ENCODE peak calls at places on chromosomes 16 and 17, in ten cellular contexts. B is endothelial cell, K is AG09319, J is fibroblast of lung, P is GM10248, T is GM12865, H is AG09309, N is HFFc6, A is ovary, Y is osteocyte. F is an unnamed sample.

GRCh38 chr17:2636169-2636930 is 42.9 kb downstream of the PAFAH1B1 start:
- DNase-seq in B (no peak), K (no peak), J (no peak), P (no peak), T (no peak), H (no peak), N (no peak), A (no peak), Y (no peak), F (no peak)

GRCh38 chr17:1986783-1987451 is 38.2 kb downstream of the RTN4RL1 start:
- DNase-seq in B (no peak), K (no peak), J (no peak), P (no peak), T (no peak), H (no peak), N (no peak), A (peak), Y (no peak), F (no peak)

GRCh38 chr16:67672306-67672705 is 5.7 kb downstream of the C16orf86 start:
- DNase-seq in B (no peak), K (no peak), J (no peak), P (no peak), T (no peak), H (no peak), N (no peak), A (no peak), Y (no peak), F (no peak)

GRCh38 chr17:43953746-43954145 is at the start of gene PYY:
- DNase-seq in B (no peak), K (no peak), J (no peak), P (no peak), T (no peak), H (no peak), N (no peak), A (no peak), Y (no peak), F (no peak)

GRCh38 chr17:13704333-13704732 is 102.6 kb upstream of the HS3ST3A1 start:
- DNase-seq in B (no peak), K (no peak), J (peak), P (no peak), T (no peak), H (peak), N (peak), A (no peak), Y (no peak), F (no peak)

GRCh38 chr17:73643012-73643845 is 1.0 kb downstream of the SDK2 start:
- DNase-seq in B (peak), K (no peak), J (no peak), P (no peak), T (no peak), H (no peak), N (no peak), A (no peak), Y (no peak), F (no peak)

GRCh38 chr16:59148312-59148711 is 414.2 kb upstream of the GOT2 start:
- DNase-seq in B (no peak), K (peak), J (no peak), P (no peak), T (no peak), H (no peak), N (peak), A (no peak), Y (no peak), F (no peak)

GRCh38 chr17:290121-290521 is 62.5 kb downstream of the RPH3AL start:
- DNase-seq in B (no peak), K (no peak), J (no peak), P (no peak), T (no peak), H (no peak), N (no peak), A (peak), Y (no peak), F (peak)

GRCh38 chr16:9465150-9465549 is 373.7 kb downstream of the HAPSTR1 start:
- DNase-seq in B (no peak), K (no peak), J (no peak), P (no peak), T (no peak), H (no peak), N (no peak), A (no peak), Y (no peak), F (no peak)

GRCh38 chr16:56041556-56042140 is 149.6 kb upstream of the GNAO1 start:
- DNase-seq in B (peak), K (no peak), J (no peak), P (peak), T (peak), H (no peak), N (no peak), A (no peak), Y (no peak), F (no peak)

GRCh38 chr16:68146583-68146982 is 61.4 kb downstream of the NFATC3 start:
- DNase-seq in B (no peak), K (peak), J (peak), P (no peak), T (no peak), H (no peak), N (no peak), A (no peak), Y (no peak), F (no peak)

GRCh38 chr16:31491778-31492418 is 9.0 kb downstream of the SLC5A2 start:
- DNase-seq in B (no peak), K (no peak), J (no peak), P (no peak), T (no peak), H (no peak), N (no peak), A (no peak), Y (no peak), F (peak)

GRCh38 chr17:13076905-13077304 is 59.1 kb upstream of the ELAC2 start:
- DNase-seq in B (no peak), K (no peak), J (peak), P (no peak), T (no peak), H (no peak), N (no peak), A (no peak), Y (no peak), F (no peak)

GRCh38 chr17:72273301-72274056 is 152.7 kb downstream of the SOX9 start:
- DNase-seq in B (no peak), K (no peak), J (peak), P (no peak), T (no peak), H (no peak), N (no peak), A (no peak), Y (no peak), F (no peak)

GRCh38 chr16:86029131-86029741 is 130.3 kb downstream of the IRF8 start:
- DNase-seq in B (no peak), K (peak), J (peak), P (no peak), T (no peak), H (no peak), N (no peak), A (no peak), Y (no peak), F (peak)

GRCh38 chr16:84582958-84583516 is 34.8 kb downstream of the COTL1 start:
- DNase-seq in B (no peak), K (no peak), J (peak), P (no peak), T (no peak), H (no peak), N (peak), A (no peak), Y (no peak), F (no peak)

GRCh38 chr17:18319604-18320256 is 4.6 kb downstream of the SMCR8 start:
- DNase-seq in B (peak), K (peak), J (peak), P (no peak), T (peak), H (peak), N (peak), A (no peak), Y (no peak), F (no peak)

GRCh38 chr16:18932243-18932997 is 6.2 kb upstream of the SMG1 start:
- DNase-seq in B (no peak), K (no peak), J (peak), P (no peak), T (no peak), H (peak), N (peak), A (no peak), Y (no peak), F (no peak)

GRCh38 chr17:78726471-78727010 is 55.5 kb downstream of the CYTH1 start:
- DNase-seq in B (no peak), K (no peak), J (no peak), P (no peak), T (no peak), H (no peak), N (no peak), A (no peak), Y (no peak), F (no peak)

GRCh38 chr17:78231991-78232759 is 744 bp downstream of the TMEM235 start:
- DNase-seq in B (peak), K (no peak), J (no peak), P (no peak), T (no peak), H (no peak), N (no peak), A (no peak), Y (peak), F (no peak)

GRCh38 chr16:58114827-58115825 is 14.1 kb downstream of the CFAP20 start:
- DNase-seq in B (no peak), K (no peak), J (peak), P (no peak), T (no peak), H (no peak), N (no peak), A (no peak), Y (no peak), F (no peak)

GRCh38 chr17:77315551-77316190 is 174.9 kb downstream of the SEC14L1 start:
- DNase-seq in B (no peak), K (no peak), J (no peak), P (no peak), T (no peak), H (no peak), N (no peak), A (no peak), Y (no peak), F (peak)

GRCh38 chr16:76856112-76856511 is 334.9 kb upstream of the MON1B start:
- DNase-seq in B (no peak), K (no peak), J (no peak), P (no peak), T (no peak), H (no peak), N (no peak), A (no peak), Y (no peak), F (no peak)

GRCh38 chr16:81261049-81261648 is 22.7 kb downstream of the BCO1 start:
- DNase-seq in B (peak), K (no peak), J (no peak), P (peak), T (peak), H (no peak), N (no peak), A (no peak), Y (no peak), F (no peak)

GRCh38 chr16:84836234-84836647 is 16.5 kb downstream of the CRISPLD2 start:
- DNase-seq in B (peak), K (peak), J (peak), P (no peak), T (no peak), H (peak), N (peak), A (peak), Y (peak), F (no peak)

GRCh38 chr16:30445149-30445407 is 596 bp downstream of the SEPHS2 start:
- DNase-seq in B (no peak), K (no peak), J (no peak), P (no peak), T (no peak), H (no peak), N (no peak), A (no peak), Y (no peak), F (no peak)

GRCh38 chr16:49701867-49702494 is 153.9 kb downstream of the ZNF423 start:
- DNase-seq in B (no peak), K (no peak), J (peak), P (no peak), T (no peak), H (peak), N (no peak), A (peak), Y (no peak), F (no peak)

GRCh38 chr16:11755022-11755760 is 12.5 kb upstream of the TXNDC11 start:
- DNase-seq in B (no peak), K (no peak), J (no peak), P (no peak), T (no peak), H (no peak), N (no peak), A (no peak), Y (no peak), F (no peak)

GRCh38 chr17:14459955-14460354 is 159.1 kb downstream of the HS3ST3B1 start:
- DNase-seq in B (no peak), K (no peak), J (no peak), P (no peak), T (no peak), H (no peak), N (no peak), A (no peak), Y (no peak), F (no peak)

GRCh38 chr17:80203448-80204092 is 16.6 kb downstream of the SGSH start:
- DNase-seq in B (no peak), K (no peak), J (no peak), P (no peak), T (no peak), H (no peak), N (no peak), A (no peak), Y (no peak), F (no peak)
- TF ChIP-seq CTCF in B (no peak), K (no peak), J (no peak), P (no peak), T (no peak), H (no peak), N (peak), A (no peak), Y (no peak), F (no peak)

DNA sequence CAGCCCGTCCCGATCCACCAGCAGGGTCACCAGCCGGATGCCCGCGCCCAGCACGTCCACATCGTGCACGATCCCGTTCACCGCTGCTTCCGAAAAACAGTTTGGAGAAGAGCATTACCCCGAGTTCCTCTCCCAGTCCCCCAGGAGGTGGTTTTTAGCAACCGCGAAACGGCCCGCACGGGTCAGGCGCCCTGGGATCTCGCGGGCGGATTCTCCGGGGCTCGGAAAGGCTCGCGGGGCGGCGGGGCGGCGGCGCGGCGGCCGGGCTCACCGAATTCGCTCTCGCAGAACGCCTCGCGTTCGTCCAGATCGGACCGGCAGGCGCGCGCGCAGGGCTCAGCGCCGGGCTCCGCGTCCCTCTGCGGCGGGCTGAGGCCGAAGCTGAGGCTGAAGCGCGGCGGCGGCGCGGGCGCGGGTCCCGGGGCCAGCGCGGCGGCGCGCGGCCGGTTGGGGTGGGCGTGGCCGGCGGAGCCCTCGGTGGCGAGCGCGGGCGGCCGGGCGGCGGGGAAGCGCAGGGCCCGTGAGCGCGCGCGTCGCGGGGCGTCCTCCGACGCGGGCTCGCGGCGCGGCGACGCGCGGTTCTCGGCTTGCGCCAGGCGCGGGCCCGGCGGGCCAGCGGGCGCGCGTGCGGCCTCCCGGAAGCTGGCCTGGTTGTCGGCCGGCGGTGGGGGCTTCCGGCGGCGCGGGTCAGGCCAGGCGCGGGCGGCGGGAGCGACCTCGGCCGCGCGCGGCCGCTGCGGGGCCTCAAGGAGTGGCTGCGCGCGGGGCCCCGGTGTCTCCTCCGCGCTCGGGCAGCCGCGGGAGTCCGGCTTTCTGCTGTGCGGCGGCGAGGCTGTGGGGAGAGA is 2.9 kb downstream of the C17orf58 start:
- DNase-seq in B (peak), K (peak), J (peak), P (peak), T (peak), H (no peak), N (peak), A (peak), Y (peak), F (peak)
- TF ChIP-seq CTCF in B (no peak), K (no peak), J (peak), P (no peak), T (no peak), H (peak), N (peak), A (peak), Y (no peak), F (peak)

GRCh38 chr17:42459256-42459982 is 741 bp downstream of the ATP6V0A1 start:
- DNase-seq in B (peak), K (no peak), J (peak), P (no peak), T (peak), H (no peak), N (peak), A (peak), Y (no peak), F (no peak)
- TF ChIP-seq CTCF in B (no peak), K (peak), J (peak), P (peak), T (peak), H (peak), N (peak), A (no peak), Y (peak), F (peak)

GRCh38 chr17:74935048-74935447 is 650 bp upstream of the OTOP3 start:
- DNase-seq in B (no peak), K (no peak), J (no peak), P (no peak), T (no peak), H (no peak), N (no peak), A (no peak), Y (no peak), F (no peak)
- TF ChIP-seq CTCF in B (no peak), K (no peak), J (no peak), P (no peak), T (no peak), H (no peak), N (no peak), A (no peak), Y (no peak), F (no peak)

DNA sequence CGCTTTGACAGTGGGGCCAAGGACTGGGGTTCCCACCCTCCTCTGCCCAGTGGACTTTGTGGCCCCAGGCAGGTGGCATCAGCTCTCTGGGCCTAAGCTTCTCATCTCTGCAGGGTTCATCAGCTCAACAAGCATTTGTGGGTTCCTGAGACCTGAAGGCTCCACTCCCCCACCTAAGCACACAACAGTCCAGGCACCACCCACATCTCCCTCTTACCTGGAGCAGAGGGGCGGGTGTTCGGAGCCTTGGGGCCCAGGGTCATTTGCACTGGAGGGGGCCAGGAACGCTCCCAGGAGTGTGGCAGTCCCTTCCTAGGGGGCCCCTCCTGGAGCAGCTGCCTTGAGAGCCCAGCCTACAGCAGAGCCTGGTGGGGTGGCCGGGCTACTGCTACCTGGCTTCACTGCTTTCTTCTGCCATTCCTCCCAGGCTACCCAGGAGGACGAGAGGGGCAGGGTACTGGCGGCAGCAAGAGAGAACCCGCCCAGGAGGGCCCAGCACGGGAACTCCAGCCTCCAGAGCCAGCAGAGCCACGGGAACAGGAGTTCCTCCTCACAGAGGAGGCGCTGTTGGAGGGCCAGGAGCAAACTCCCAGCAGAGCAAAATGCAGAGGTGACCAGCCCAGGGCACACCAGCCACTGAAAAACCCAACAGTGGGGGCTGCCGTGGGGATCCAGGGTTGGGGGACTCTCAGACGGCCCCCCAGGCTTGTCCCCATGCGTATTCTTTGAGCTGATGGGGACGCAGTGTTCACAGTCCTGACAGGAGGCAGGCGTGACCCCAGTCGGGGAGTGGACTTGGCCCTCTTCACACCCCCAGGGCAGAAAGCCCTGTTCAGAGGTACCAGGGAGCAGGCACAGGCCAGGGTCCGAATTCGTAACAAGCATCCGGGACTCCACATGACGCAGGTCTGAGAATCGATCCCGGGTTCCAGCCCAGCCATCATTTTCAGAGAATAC is 35.1 kb upstream of the SLC38A10 start:
- DNase-seq in B (no peak), K (no peak), J (no peak), P (no peak), T (no peak), H (no peak), N (no peak), A (no peak), Y (no peak), F (no peak)
- TF ChIP-seq CTCF in B (no peak), K (no peak), J (no peak), P (no peak), T (no peak), H (no peak), N (peak), A (no peak), Y (no peak), F (peak)